ENCODE peak calls at places on chromosomes 4 and X, in eight cellular contexts. A, Z, F, T, L, I, W and C are unnamed samples.
A peak's percentile ranks its signal among the peaks of the same experiment; 100 is the strongest.

GRCh38 chr4:6655924-6656323 is 15.4 kb downstream of the MRFAP1 start:
- DNase-seq in L (no peak), I (no peak), W (no peak), T (no peak), A (no peak), F (peak; percentile 28), Z (no peak), C (no peak)

GRCh38 chrX:17511556-17511955 is 136.6 kb downstream of the NHS start:
- DNase-seq in F (no peak), W (no peak), L (no peak), T (no peak), A (no peak), I (no peak), Z (no peak), C (no peak)

GRCh38 chrX:22800360-22800759 is 199.4 kb upstream of the DDX53 start:
- DNase-seq in F (no peak), Z (no peak), T (no peak), A (no peak), L (no peak), I (no peak), W (no peak), C (no peak)

GRCh38 chr4:114180481-114180880 is 201.0 kb upstream of the ARSJ start:
- DNase-seq in T (no peak), I (peak; percentile 33), W (no peak), F (no peak), L (peak; percentile 61), A (peak; percentile 7), Z (no peak), C (no peak)

GRCh38 chr4:26127001-26127400 is 193.8 kb upstream of the RBPJ start:
- DNase-seq in Z (no peak), A (no peak), F (no peak), L (no peak), W (no peak), I (no peak), T (no peak), C (no peak)

GRCh38 chr4:48681856-48682255 is 98.2 kb downstream of the FRYL start:
- DNase-seq in F (no peak), W (no peak), L (no peak), A (no peak), Z (no peak), T (no peak), I (no peak), C (no peak)

GRCh38 chrX:94051926-94052325 is 377.9 kb downstream of the FAM133A start:
- DNase-seq in W (no peak), L (no peak), A (no peak), I (no peak), F (no peak), Z (no peak), T (no peak), C (no peak)

GRCh38 chrX:151402719-151403390 is 5.8 kb downstream of the VMA21 start:
- DNase-seq in I (no peak), A (no peak), W (peak; percentile 54), Z (no peak), L (no peak), F (no peak), T (peak; percentile 81), C (no peak)

GRCh38 chrX:71178908-71179307 is 34.3 kb downstream of the NLGN3 start:
- DNase-seq in W (peak; percentile 65), I (peak; percentile 73), A (peak; percentile 36), L (no peak), T (peak; percentile 78), Z (peak; percentile 16), F (no peak), C (peak; percentile 56)

GRCh38 chrX:102018208-102018607 is 86.4 kb upstream of the ZMAT1 start:
- DNase-seq in F (no peak), I (no peak), W (no peak), A (no peak), T (no peak), L (no peak), Z (no peak), C (no peak)
- H3K9me3 ChIP-seq in F (no peaks in the 10 kb centered on the region), I (no peaks in the 10 kb centered on the region), W (peaks cover 16% of the 10 kb centered on the region), A (no peaks in the 10 kb centered on the region), T (no peaks in the 10 kb centered on the region), L (no peaks in the 10 kb centered on the region), Z (no peaks in the 10 kb centered on the region), C (no peaks in the 10 kb centered on the region)

DNA sequence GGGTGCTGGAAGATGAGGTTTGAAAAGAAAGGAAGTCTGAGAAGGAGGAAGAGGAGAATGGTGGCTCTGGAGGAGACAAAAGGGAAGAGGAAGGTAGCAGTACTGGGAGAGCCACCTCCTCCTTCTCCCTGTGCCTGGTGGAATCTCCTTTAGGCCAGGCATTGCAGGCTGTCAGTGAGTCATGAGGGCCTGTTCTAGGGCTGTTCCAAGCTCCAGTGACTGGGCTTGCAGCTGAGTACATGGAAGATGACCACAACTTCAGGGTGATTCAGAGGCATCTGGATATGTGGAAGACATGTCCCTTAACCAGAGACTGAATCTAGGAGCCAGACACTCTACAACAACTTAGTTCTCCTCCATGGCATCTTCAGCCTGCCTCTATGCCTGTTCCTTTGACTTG is 107.8 kb downstream of the EFNB1 start:
- DNase-seq in L (no peak), T (peak; percentile 46), I (no peak), Z (no peak), F (no peak), W (peak; percentile 22), A (no peak), C (peak; percentile 6)
- TF ChIP-seq EP300 in L (no peak), T (no peak), I (no peak), Z (no peak), F (no peak), W (no peak), A (no peak), C (no peak)

GRCh38 chr4:108372678-108373077 is 203.9 kb upstream of the LEF1 start:
- DNase-seq in Z (no peak), F (no peak), W (no peak), L (no peak), A (no peak), I (no peak), T (no peak), C (no peak)
- H3K9me3 ChIP-seq in Z (no peaks in the 10 kb centered on the region), F (no peaks in the 10 kb centered on the region), W (no peaks in the 10 kb centered on the region), L (no peaks in the 10 kb centered on the region), A (no peaks in the 10 kb centered on the region), I (no peaks in the 10 kb centered on the region), T (no peaks in the 10 kb centered on the region), C (no peaks in the 10 kb centered on the region)

DNA sequence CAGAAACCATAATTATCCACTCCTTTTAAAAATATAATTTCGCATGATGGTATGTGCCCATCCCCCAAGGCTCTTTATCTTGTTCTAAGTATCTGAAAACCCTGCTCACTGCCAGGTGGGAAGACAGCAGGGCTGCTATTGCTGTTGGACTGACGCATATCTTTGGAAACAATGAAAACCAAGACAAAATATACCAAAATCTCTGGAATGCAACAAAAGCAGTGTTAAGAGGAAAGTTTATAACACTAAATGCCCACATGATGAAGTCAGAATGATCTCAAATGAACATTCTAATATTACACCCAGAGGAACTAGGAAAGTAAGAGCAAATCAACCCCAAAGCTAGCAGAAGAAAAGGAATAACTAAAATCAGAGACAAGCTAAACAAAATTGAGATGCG is 162.0 kb downstream of the FAM47B start:
- DNase-seq in A (no peak), Z (no peak), W (no peak), T (no peak), I (no peak), F (no peak), L (no peak), C (no peak)
- TF ChIP-seq EP300 in A (no peak), Z (no peak), W (no peak), T (no peak), I (no peak), F (no peak), L (no peak), C (no peak)

DNA sequence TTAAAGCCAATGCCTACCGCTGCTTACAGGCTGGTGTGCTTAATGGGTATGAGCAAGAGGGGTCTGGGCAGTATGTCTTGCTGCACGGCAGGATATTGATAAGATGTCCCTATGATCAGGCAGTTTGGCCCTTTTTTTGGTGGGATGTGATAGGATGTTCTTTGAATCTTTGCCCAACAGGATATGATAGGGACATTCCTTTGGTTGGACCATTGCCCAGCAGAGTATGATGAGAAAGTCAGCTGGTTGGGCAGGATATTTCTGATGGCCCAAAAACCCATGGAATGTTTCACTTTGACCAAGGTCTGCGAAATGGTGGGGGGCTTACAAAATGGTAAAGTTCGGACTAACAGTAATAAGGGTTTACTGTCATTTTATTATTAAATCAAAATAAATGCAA is 1060.6 kb downstream of the STIM2 start:
- DNase-seq in W (no peak), I (no peak), F (no peak), A (no peak), L (no peak), Z (no peak), T (no peak), C (no peak)
- H3K9me3 ChIP-seq in W (no peaks in the 10 kb centered on the region), I (no peaks in the 10 kb centered on the region), F (no peaks in the 10 kb centered on the region), A (no peaks in the 10 kb centered on the region), L (no peaks in the 10 kb centered on the region), Z (no peaks in the 10 kb centered on the region), T (no peaks in the 10 kb centered on the region), C (no peaks in the 10 kb centered on the region)

DNA sequence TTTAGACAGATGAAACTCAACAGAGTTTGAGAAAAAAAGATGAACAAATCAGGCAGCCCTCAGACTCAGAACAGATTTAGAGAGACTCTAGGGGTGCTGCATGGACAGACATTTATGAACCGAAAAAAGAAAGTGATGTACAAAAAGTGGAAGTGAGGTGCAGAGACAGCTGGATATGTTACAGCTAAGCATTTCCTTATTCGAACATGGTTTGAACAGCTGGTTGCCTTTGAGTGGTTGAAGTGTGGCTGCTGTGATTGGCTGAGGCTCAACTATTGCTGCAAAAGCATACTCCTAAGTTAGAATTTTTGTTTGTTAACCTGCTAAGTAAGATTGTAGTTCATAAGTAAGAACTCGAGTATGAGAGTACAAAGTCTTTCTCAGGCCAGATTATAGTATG is 331.5 kb upstream of the PABPC4L start:
- DNase-seq in T (no peak), W (no peak), L (no peak), F (no peak), I (no peak), Z (no peak), A (no peak), C (no peak)
- TF ChIP-seq EP300 in T (no peak), W (no peak), L (no peak), F (no peak), I (no peak), Z (no peak), A (no peak), C (no peak)

GRCh38 chrX:39298821-39299220 is 497.6 kb downstream of the MID1IP1 start:
- DNase-seq in Z (no peak), L (no peak), I (no peak), A (no peak), F (no peak), W (no peak), T (no peak), C (no peak)
- H3K9me3 ChIP-seq in Z (no peaks in the 10 kb centered on the region), L (peaks cover 7% of the 10 kb centered on the region), I (no peaks in the 10 kb centered on the region), A (no peaks in the 10 kb centered on the region), F (no peaks in the 10 kb centered on the region), W (peaks cover 33% of the 10 kb centered on the region), T (no peaks in the 10 kb centered on the region), C (no peaks in the 10 kb centered on the region)

GRCh38 chr4:119493419-119493818 is 135.2 kb downstream of the PDE5A start:
- DNase-seq in T (no peak), F (no peak), A (no peak), W (no peak), I (no peak), Z (no peak), L (no peak), C (no peak)
- TF ChIP-seq EP300 in T (no peak), F (no peak), A (no peak), W (no peak), I (no peak), Z (no peak), L (no peak), C (no peak)